ENCODE peak calls at places on chromosomes 6 and 20, in nine cellular contexts. One of them, this sample, is unnamed.

GRCh38 chr20:9236408-9236912 is 167.6 kb downstream of the PLCB4 start:
- DNase-seq in epithelial cell of prostate: no peak
- DNase-seq in left colon: no peak
- DNase-seq in naive B cell: no peak
- DNase-seq in nucleus accumbens: no peak
- DNase-seq in T-cell: no peak
- DNase-seq in stimulated activated CD4-positive, alpha-beta T cell treated with anti-CD3 and anti-CD28 coated beads, TNF-alpha, amount 100 ng/mL, for 1 hour: no peak
- DNase-seq in AML-193: no peak
- DNase-seq in NCI-H187: no peak
- DNase-seq in this sample: no peak

GRCh38 chr6:164062872-164063271 is 648.4 kb downstream of the QKI start:
- DNase-seq in AML-193: no peak
- DNase-seq in left colon: no peak
- DNase-seq in T-cell: no peak
- DNase-seq in epithelial cell of prostate: no peak
- DNase-seq in nucleus accumbens: no peak
- DNase-seq in NCI-H187: no peak
- DNase-seq in naive B cell: no peak
- DNase-seq in stimulated activated CD4-positive, alpha-beta T cell treated with anti-CD3 and anti-CD28 coated beads, TNF-alpha, amount 100 ng/mL, for 1 hour: no peak
- DNase-seq in this sample: no peak

GRCh38 chr6:131917763-131918649 is 33.2 kb downstream of the CCN2 start:
- DNase-seq in epithelial cell of prostate: no peak
- DNase-seq in NCI-H187: no peak
- DNase-seq in naive B cell: no peak
- DNase-seq in AML-193: no peak
- DNase-seq in left colon: no peak
- DNase-seq in stimulated activated CD4-positive, alpha-beta T cell treated with anti-CD3 and anti-CD28 coated beads, TNF-alpha, amount 100 ng/mL, for 1 hour: no peak
- DNase-seq in nucleus accumbens: no peak
- DNase-seq in T-cell: no peak
- DNase-seq in this sample: peak; percentile 44

GRCh38 chr20:59830107-59831023 is 103.1 kb downstream of the SYCP2 start:
- DNase-seq in AML-193: no peak
- DNase-seq in naive B cell: no peak
- DNase-seq in epithelial cell of prostate: no peak
- DNase-seq in stimulated activated CD4-positive, alpha-beta T cell treated with anti-CD3 and anti-CD28 coated beads, TNF-alpha, amount 100 ng/mL, for 1 hour: no peak
- DNase-seq in nucleus accumbens: no peak
- DNase-seq in T-cell: no peak
- DNase-seq in NCI-H187: no peak
- DNase-seq in left colon: no peak
- DNase-seq in this sample: no peak

GRCh38 chr6:139973602-139974373 is 599.3 kb upstream of the CITED2 start:
- DNase-seq in nucleus accumbens: no peak
- DNase-seq in epithelial cell of prostate: peak; percentile 14
- DNase-seq in AML-193: no peak
- DNase-seq in naive B cell: no peak
- DNase-seq in left colon: no peak
- DNase-seq in NCI-H187: no peak
- DNase-seq in stimulated activated CD4-positive, alpha-beta T cell treated with anti-CD3 and anti-CD28 coated beads, TNF-alpha, amount 100 ng/mL, for 1 hour: no peak
- DNase-seq in T-cell: no peak
- DNase-seq in this sample: peak; percentile 89

GRCh38 chr20:54197621-54198604 is 10.0 kb upstream of the PFDN4 start:
- DNase-seq in T-cell: no peak
- DNase-seq in epithelial cell of prostate: no peak
- DNase-seq in left colon: no peak
- DNase-seq in AML-193: no peak
- DNase-seq in nucleus accumbens: no peak
- DNase-seq in NCI-H187: no peak
- DNase-seq in naive B cell: no peak
- DNase-seq in stimulated activated CD4-positive, alpha-beta T cell treated with anti-CD3 and anti-CD28 coated beads, TNF-alpha, amount 100 ng/mL, for 1 hour: no peak
- DNase-seq in this sample: peak; percentile 64

GRCh38 chr6:9250852-9251251 is 815.5 kb upstream of the SLC35B3 start:
- DNase-seq in left colon: no peak
- DNase-seq in AML-193: no peak
- DNase-seq in naive B cell: no peak
- DNase-seq in epithelial cell of prostate: peak; percentile 20
- DNase-seq in NCI-H187: no peak
- DNase-seq in T-cell: no peak
- DNase-seq in stimulated activated CD4-positive, alpha-beta T cell treated with anti-CD3 and anti-CD28 coated beads, TNF-alpha, amount 100 ng/mL, for 1 hour: no peak
- DNase-seq in nucleus accumbens: no peak
- DNase-seq in this sample: peak; percentile 33

GRCh38 chr6:156816505-156816904 is 39.3 kb downstream of the ARID1B start:
- DNase-seq in naive B cell: peak; percentile 20
- DNase-seq in NCI-H187: no peak
- DNase-seq in left colon: peak; percentile 49
- DNase-seq in T-cell: no peak
- DNase-seq in stimulated activated CD4-positive, alpha-beta T cell treated with anti-CD3 and anti-CD28 coated beads, TNF-alpha, amount 100 ng/mL, for 1 hour: no peak
- DNase-seq in epithelial cell of prostate: no peak
- DNase-seq in nucleus accumbens: no peak
- DNase-seq in AML-193: no peak
- DNase-seq in this sample: peak; percentile 63

GRCh38 chr20:11195169-11195568 is 521.4 kb upstream of the JAG1 start:
- DNase-seq in NCI-H187: peak; percentile 23
- DNase-seq in naive B cell: no peak
- DNase-seq in nucleus accumbens: no peak
- DNase-seq in epithelial cell of prostate: no peak
- DNase-seq in AML-193: no peak
- DNase-seq in left colon: peak; percentile 31
- DNase-seq in T-cell: no peak
- DNase-seq in stimulated activated CD4-positive, alpha-beta T cell treated with anti-CD3 and anti-CD28 coated beads, TNF-alpha, amount 100 ng/mL, for 1 hour: no peak
- DNase-seq in this sample: no peak

GRCh38 chr20:60976913-60977312 is 275.1 kb upstream of the CDH4 start:
- DNase-seq in stimulated activated CD4-positive, alpha-beta T cell treated with anti-CD3 and anti-CD28 coated beads, TNF-alpha, amount 100 ng/mL, for 1 hour: no peak
- DNase-seq in nucleus accumbens: no peak
- DNase-seq in epithelial cell of prostate: no peak
- DNase-seq in naive B cell: no peak
- DNase-seq in AML-193: no peak
- DNase-seq in NCI-H187: no peak
- DNase-seq in T-cell: no peak
- DNase-seq in left colon: no peak
- DNase-seq in this sample: no peak

This sample was measured in LHCN-M2.